ENCODE peak calls at places on chromosomes 12 and 14, in six cellular contexts. T is glomerular endothelial cell, I is endothelial cell, Y is skeletal muscle cell, N is GM12865, H is psoas muscle. S is an unnamed sample.

GRCh38 chr12:115023279-115023678 is 339.3 kb upstream of the TBX3 start:
- DNase-seq in T (no peak), I (no peak), Y (peak; percentile 25), N (no peak), H (no peak), S (no peak)

GRCh38 chr12:26435005-26435404 is 239.6 kb downstream of the SSPN start:
- DNase-seq in T (no peak), I (no peak), Y (no peak), N (no peak), H (no peak), S (no peak)

GRCh38 chr14:99326041-99326710 is 54.2 kb upstream of the BCL11B start:
- DNase-seq in T (no peak), I (no peak), Y (no peak), N (no peak), H (no peak), S (no peak)

GRCh38 chr12:53569174-53569557 is 57.0 kb downstream of the ATF7 start:
- DNase-seq in T (no peak), I (no peak), Y (peak; percentile 58), N (no peak), H (no peak), S (no peak)

GRCh38 chr12:55720071-55720564 is at the start of gene RDH5:
- DNase-seq in T (no peak), I (no peak), Y (peak; percentile 82), N (no peak), H (peak; percentile 93), S (no peak)

GRCh38 chr14:87640553-87640952 is 352.4 kb downstream of the GALC start:
- DNase-seq in T (no peak), I (no peak), Y (no peak), N (no peak), H (no peak), S (no peak)

GRCh38 chr12:48017921-48018617 is 13.8 kb upstream of the COL2A1 start:
- DNase-seq in T (no peak), I (no peak), Y (no peak), N (no peak), H (no peak), S (no peak)

GRCh38 chr14:45290547-45290946 is 37.5 kb upstream of the MIS18BP1 start:
- DNase-seq in T (no peak), I (no peak), Y (no peak), N (peak; percentile 5), H (no peak), S (no peak)

GRCh38 chr12:49109631-49110172 is 945 bp downstream of the LMBR1L start:
- DNase-seq in T (no peak), I (no peak), Y (no peak), N (no peak), H (no peak), S (no peak)

S was measured in GDM1.